ENCODE peak calls at places on chromosomes 6 and 20, in six cellular contexts. One of them, this sample, is unnamed.

GRCh38 chr6:89840538-89840937 is 10.9 kb downstream of the CASP8AP2 start:
- DNase-seq in HL-60: peak
- DNase-seq in uterus: no peak
- DNase-seq in psoas muscle: no peak
- DNase-seq in substantia nigra: no peak
- DNase-seq in CD8-positive, alpha-beta memory T cell: no peak
- DNase-seq in this sample: no peak

GRCh38 chr6:96631248-96631647 is 68.3 kb downstream of the FHL5 start:
- DNase-seq in HL-60: no peak
- DNase-seq in CD8-positive, alpha-beta memory T cell: no peak
- DNase-seq in uterus: no peak
- DNase-seq in psoas muscle: no peak
- DNase-seq in substantia nigra: no peak
- DNase-seq in this sample: no peak

GRCh38 chr6:137487947-137488735 is 6.1 kb downstream of the OLIG3 start:
- DNase-seq in uterus: no peak
- DNase-seq in psoas muscle: no peak
- DNase-seq in HL-60: no peak
- DNase-seq in CD8-positive, alpha-beta memory T cell: no peak
- DNase-seq in substantia nigra: no peak
- DNase-seq in this sample: no peak

GRCh38 chr6:30684386-30685156 is 1.9 kb downstream of the PPP1R18 start:
- DNase-seq in uterus: no peak
- DNase-seq in psoas muscle: peak
- DNase-seq in CD8-positive, alpha-beta memory T cell: peak
- DNase-seq in HL-60: peak
- DNase-seq in substantia nigra: no peak
- DNase-seq in this sample: no peak

GRCh38 chr6:119273799-119274595 is 75.6 kb downstream of the MAN1A1 start:
- DNase-seq in substantia nigra: no peak
- DNase-seq in psoas muscle: no peak
- DNase-seq in uterus: no peak
- DNase-seq in CD8-positive, alpha-beta memory T cell: no peak
- DNase-seq in HL-60: no peak
- DNase-seq in this sample: no peak

GRCh38 chr6:75526502-75527127 is 33.0 kb upstream of the FILIP1 start:
- DNase-seq in substantia nigra: no peak
- DNase-seq in psoas muscle: no peak
- DNase-seq in HL-60: peak
- DNase-seq in CD8-positive, alpha-beta memory T cell: peak
- DNase-seq in uterus: peak
- DNase-seq in this sample: no peak

GRCh38 chr6:33367009-33367714 is 24.5 kb upstream of the KIFC1 start:
- DNase-seq in substantia nigra: no peak
- DNase-seq in HL-60: no peak
- DNase-seq in psoas muscle: no peak
- DNase-seq in CD8-positive, alpha-beta memory T cell: no peak
- DNase-seq in uterus: no peak
- DNase-seq in this sample: no peak

GRCh38 chr6:100035873-100036653 is 42.0 kb upstream of the MCHR2 start:
- DNase-seq in psoas muscle: no peak
- DNase-seq in uterus: no peak
- DNase-seq in HL-60: no peak
- DNase-seq in CD8-positive, alpha-beta memory T cell: no peak
- DNase-seq in substantia nigra: no peak
- DNase-seq in this sample: no peak

GRCh38 chr20:7799872-7800271 is 140.4 kb downstream of the HAO1 start:
- DNase-seq in uterus: no peak
- DNase-seq in CD8-positive, alpha-beta memory T cell: no peak
- DNase-seq in HL-60: no peak
- DNase-seq in substantia nigra: no peak
- DNase-seq in psoas muscle: no peak
- DNase-seq in this sample: no peak

GRCh38 chr20:44187054-44187762 is at the start of gene JPH2:
- DNase-seq in substantia nigra: no peak
- DNase-seq in CD8-positive, alpha-beta memory T cell: no peak
- DNase-seq in psoas muscle: peak
- DNase-seq in uterus: peak
- DNase-seq in HL-60: no peak
- DNase-seq in this sample: no peak

GRCh38 chr6:64294034-64294433 is 658.4 kb downstream of the PHF3 start:
- DNase-seq in psoas muscle: no peak
- DNase-seq in HL-60: no peak
- DNase-seq in CD8-positive, alpha-beta memory T cell: no peak
- DNase-seq in substantia nigra: no peak
- DNase-seq in uterus: no peak
- DNase-seq in this sample: no peak

GRCh38 chr20:25248501-25249172 is 752 bp downstream of the PYGB start:
- DNase-seq in uterus: no peak
- DNase-seq in psoas muscle: no peak
- DNase-seq in CD8-positive, alpha-beta memory T cell: no peak
- DNase-seq in HL-60: peak
- DNase-seq in substantia nigra: no peak
- DNase-seq in this sample: no peak

GRCh38 chr20:48631114-48632016 is 196.4 kb downstream of the PREX1 start:
- DNase-seq in substantia nigra: no peak
- DNase-seq in HL-60: no peak
- DNase-seq in psoas muscle: no peak
- DNase-seq in CD8-positive, alpha-beta memory T cell: no peak
- DNase-seq in uterus: no peak
- DNase-seq in this sample: no peak

GRCh38 chr6:46584586-46584985 is 68.0 kb downstream of the CYP39A1 start:
- DNase-seq in psoas muscle: no peak
- DNase-seq in CD8-positive, alpha-beta memory T cell: no peak
- DNase-seq in HL-60: no peak
- DNase-seq in uterus: no peak
- DNase-seq in substantia nigra: no peak
- DNase-seq in this sample: no peak

GRCh38 chr20:45111799-45112471 is 3.0 kb downstream of the WFDC5 start:
- DNase-seq in psoas muscle: no peak
- DNase-seq in HL-60: peak
- DNase-seq in CD8-positive, alpha-beta memory T cell: no peak
- DNase-seq in substantia nigra: no peak
- DNase-seq in uterus: no peak
- DNase-seq in this sample: no peak

GRCh38 chr6:151670116-151670515 is 137.4 kb upstream of the ESR1 start:
- DNase-seq in psoas muscle: no peak
- DNase-seq in substantia nigra: no peak
- DNase-seq in HL-60: no peak
- DNase-seq in uterus: no peak
- DNase-seq in CD8-positive, alpha-beta memory T cell: no peak
- DNase-seq in this sample: no peak
- H3K27ac ChIP-seq in psoas muscle: no peak
- H3K27ac ChIP-seq in substantia nigra: no peak
- H3K27ac ChIP-seq in HL-60: no peak
- H3K27ac ChIP-seq in uterus: no peak
- H3K27ac ChIP-seq in CD8-positive, alpha-beta memory T cell: no peak
- H3K27ac ChIP-seq in this sample: no peak

DNA sequence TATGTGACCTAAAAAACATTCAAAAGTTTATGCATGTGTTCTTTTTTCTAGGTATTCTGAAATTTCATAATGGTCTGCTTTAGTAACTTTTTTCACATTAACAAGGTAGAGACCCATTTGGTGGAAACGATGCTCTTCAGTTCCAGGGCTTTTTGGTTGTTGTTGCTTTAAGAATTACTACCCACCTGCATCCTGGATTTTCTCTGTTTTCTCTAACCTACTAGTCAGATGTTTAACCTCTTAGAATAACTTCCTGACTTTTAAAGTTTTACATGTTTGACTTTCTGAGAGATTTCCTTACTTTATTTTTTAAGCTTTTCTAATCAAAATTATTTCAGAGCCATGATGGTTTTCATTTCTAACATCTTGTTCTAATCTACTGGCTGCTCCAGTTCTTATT is 15.0 kb downstream of the TULP4 start:
- DNase-seq in HL-60: no peak
- DNase-seq in substantia nigra: no peak
- DNase-seq in CD8-positive, alpha-beta memory T cell: no peak
- DNase-seq in psoas muscle: no peak
- DNase-seq in uterus: no peak
- DNase-seq in this sample: no peak
- H3K27ac ChIP-seq in HL-60: no peak
- H3K27ac ChIP-seq in substantia nigra: no peak
- H3K27ac ChIP-seq in CD8-positive, alpha-beta memory T cell: no peak
- H3K27ac ChIP-seq in psoas muscle: no peak
- H3K27ac ChIP-seq in uterus: no peak
- H3K27ac ChIP-seq in this sample: no peak

GRCh38 chr6:2102316-2102883 is 143.0 kb downstream of the GMDS start:
- DNase-seq in psoas muscle: no peak
- DNase-seq in HL-60: peak
- DNase-seq in uterus: no peak
- DNase-seq in substantia nigra: no peak
- DNase-seq in CD8-positive, alpha-beta memory T cell: no peak
- DNase-seq in this sample: no peak
- H3K27ac ChIP-seq in psoas muscle: no peak
- H3K27ac ChIP-seq in HL-60: no peak
- H3K27ac ChIP-seq in uterus: no peak
- H3K27ac ChIP-seq in substantia nigra: no peak
- H3K27ac ChIP-seq in CD8-positive, alpha-beta memory T cell: no peak
- H3K27ac ChIP-seq in this sample: no peak

GRCh38 chr6:37257320-37257633 is 295 bp upstream of the TBC1D22B start:
- DNase-seq in substantia nigra: no peak
- DNase-seq in uterus: no peak
- DNase-seq in CD8-positive, alpha-beta memory T cell: no peak
- DNase-seq in HL-60: no peak
- DNase-seq in psoas muscle: no peak
- DNase-seq in this sample: no peak
- H3K27ac ChIP-seq in substantia nigra: no peak
- H3K27ac ChIP-seq in uterus: peak
- H3K27ac ChIP-seq in CD8-positive, alpha-beta memory T cell: peak
- H3K27ac ChIP-seq in HL-60: no peak
- H3K27ac ChIP-seq in psoas muscle: peak
- H3K27ac ChIP-seq in this sample: peak

DNA sequence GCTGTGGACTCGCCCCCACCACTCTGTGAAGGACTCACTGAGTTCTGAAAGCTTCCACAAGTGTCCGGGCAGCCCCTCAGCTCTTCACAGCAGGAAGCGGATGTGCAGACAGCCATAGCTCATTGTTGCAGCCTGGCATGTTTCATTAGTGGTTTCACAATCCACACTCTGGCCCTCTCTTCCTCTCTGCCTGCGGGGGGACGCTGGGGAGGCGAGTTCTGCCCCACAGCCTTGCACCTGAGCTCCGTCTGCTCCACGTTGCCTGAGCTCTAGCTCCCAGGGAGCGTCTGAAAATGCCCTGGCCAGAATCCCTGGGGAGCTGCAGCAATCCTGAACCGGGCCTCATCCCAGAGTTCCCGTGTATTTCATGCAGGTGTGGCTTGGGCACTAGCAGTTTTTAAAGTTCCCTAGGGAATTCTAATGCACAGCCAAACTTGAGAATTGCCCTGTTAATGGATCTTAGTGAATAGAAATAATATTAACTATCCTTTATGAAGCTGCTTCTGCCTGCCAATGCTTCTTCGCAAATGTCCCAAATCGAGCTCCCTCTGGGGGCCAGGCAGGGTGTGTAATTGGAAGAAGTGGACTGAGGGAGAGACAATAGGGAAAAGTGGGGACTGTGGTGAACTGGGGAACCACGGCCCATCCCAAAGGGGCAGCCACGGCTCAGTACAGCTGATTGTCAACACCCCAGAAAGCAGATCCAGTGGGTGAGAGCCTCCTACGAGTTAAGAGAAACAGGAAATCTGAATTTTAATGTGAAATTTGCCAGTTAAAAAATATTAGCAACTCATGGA is 51.5 kb downstream of the CTCFL start:
- DNase-seq in CD8-positive, alpha-beta memory T cell: no peak
- DNase-seq in uterus: no peak
- DNase-seq in psoas muscle: no peak
- DNase-seq in substantia nigra: no peak
- DNase-seq in HL-60: peak
- DNase-seq in this sample: no peak
- H3K27ac ChIP-seq in CD8-positive, alpha-beta memory T cell: no peak
- H3K27ac ChIP-seq in uterus: no peak
- H3K27ac ChIP-seq in psoas muscle: no peak
- H3K27ac ChIP-seq in substantia nigra: no peak
- H3K27ac ChIP-seq in HL-60: peak
- H3K27ac ChIP-seq in this sample: no peak

This sample was measured in vagina.